ENCODE peak calls at places on chromosomes 2 and 18, in six cellular contexts. Q, O, B, A, X and C are unnamed samples.

GRCh38 chr2:224360801-224361251 is 41.1 kb downstream of the FAM124B start:
- DNase-seq in Q (peak), O (no peak), B (no peak), A (no peak), X (no peak), C (no peak)

GRCh38 chr2:55782528-55783173 is 89.0 kb upstream of the PNPT1 start:
- DNase-seq in Q (no peak), O (no peak), B (no peak), A (no peak), X (no peak), C (no peak)

GRCh38 chr2:134389331-134389835 is 135.5 kb downstream of the MGAT5 start:
- DNase-seq in Q (no peak), O (no peak), B (no peak), A (no peak), X (no peak), C (no peak)

GRCh38 chr2:134919360-134920210 is 963 bp downstream of the CCNT2 start:
- DNase-seq in Q (peak), O (no peak), B (no peak), A (peak), X (peak), C (peak)

GRCh38 chr2:152863826-152864225 is 145.4 kb downstream of the ARL6IP6 start:
- DNase-seq in Q (no peak), O (no peak), B (no peak), A (no peak), X (no peak), C (no peak)

GRCh38 chr2:39704540-39704939 is 38.8 kb downstream of the TMEM178A start:
- DNase-seq in Q (no peak), O (no peak), B (peak), A (no peak), X (no peak), C (no peak)

GRCh38 chr2:25165992-25166618 is 2.3 kb downstream of the POMC start:
- DNase-seq in Q (no peak), O (no peak), B (peak), A (no peak), X (no peak), C (peak)

GRCh38 chr2:232707076-232707475 is 9.9 kb downstream of the GIGYF2 start:
- DNase-seq in Q (no peak), O (no peak), B (no peak), A (no peak), X (no peak), C (no peak)

GRCh38 chr2:158795110-158795924 is at the start of gene DAPL1:
- DNase-seq in Q (no peak), O (no peak), B (no peak), A (no peak), X (no peak), C (no peak)

GRCh38 chr18:58756148-58756547 is 84.9 kb downstream of the MALT1 start:
- DNase-seq in Q (no peak), O (no peak), B (no peak), A (no peak), X (no peak), C (no peak)

GRCh38 chr2:162342841-162343240 is 1.1 kb upstream of the GCA start:
- DNase-seq in Q (no peak), O (no peak), B (no peak), A (no peak), X (no peak), C (no peak)

GRCh38 chr2:190404487-190404886 is 3.7 kb upstream of the MFSD6 start:
- DNase-seq in Q (peak), O (no peak), B (no peak), A (no peak), X (no peak), C (no peak)

GRCh38 chr18:46718501-46719341 is 38.1 kb downstream of the ST8SIA5 start:
- DNase-seq in Q (peak), O (peak), B (no peak), A (no peak), X (no peak), C (no peak)

GRCh38 chr2:71679481-71679880 is 226.1 kb downstream of the DYSF start:
- DNase-seq in Q (no peak), O (no peak), B (no peak), A (no peak), X (no peak), C (no peak)

GRCh38 chr2:241844831-241845578 is 13.7 kb downstream of the PDCD1 start:
- DNase-seq in Q (no peak), O (no peak), B (no peak), A (no peak), X (no peak), C (no peak)

GRCh38 chr2:129203315-129203714 is 776.2 kb upstream of the RAB6C start:
- DNase-seq in Q (no peak), O (no peak), B (no peak), A (no peak), X (no peak), C (no peak)

GRCh38 chr2:129689600-129689999 is 289.9 kb upstream of the RAB6C start:
- DNase-seq in Q (no peak), O (no peak), B (no peak), A (no peak), X (no peak), C (no peak)

GRCh38 chr2:229616433-229616832 is 97.9 kb downstream of the DNER start:
- DNase-seq in Q (no peak), O (no peak), B (no peak), A (no peak), X (no peak), C (no peak)

GRCh38 chr18:3914833-3915598 is 465.0 kb downstream of the TGIF1 start:
- DNase-seq in Q (no peak), O (no peak), B (no peak), A (no peak), X (no peak), C (no peak)

GRCh38 chr2:201813996-201814845 is 7.9 kb downstream of the CDK15 start:
- DNase-seq in Q (no peak), O (no peak), B (no peak), A (no peak), X (no peak), C (no peak)

GRCh38 chr2:14633031-14633430 is 514 bp downstream of the LRATD1 start:
- DNase-seq in Q (no peak), O (no peak), B (no peak), A (no peak), X (no peak), C (no peak)

GRCh38 chr2:85662899-85663683 is 4.9 kb downstream of the SFTPB start:
- DNase-seq in Q (peak), O (no peak), B (peak), A (peak), X (peak), C (no peak)

GRCh38 chr2:3447789-3448317 is 68.4 kb downstream of the TRAPPC12 start:
- DNase-seq in Q (peak), O (no peak), B (no peak), A (no peak), X (no peak), C (no peak)

GRCh38 chr2:160375037-160375436 is 118.6 kb downstream of the RBMS1 start:
- DNase-seq in Q (peak), O (no peak), B (no peak), A (no peak), X (no peak), C (no peak)

GRCh38 chr2:177433402-177433801 is 40.8 kb downstream of the AGPS start:
- DNase-seq in Q (peak), O (no peak), B (no peak), A (no peak), X (no peak), C (no peak)

GRCh38 chr18:6366776-6367175 is 47.9 kb downstream of the L3MBTL4 start:
- DNase-seq in Q (no peak), O (no peak), B (no peak), A (no peak), X (no peak), C (no peak)

DNA sequence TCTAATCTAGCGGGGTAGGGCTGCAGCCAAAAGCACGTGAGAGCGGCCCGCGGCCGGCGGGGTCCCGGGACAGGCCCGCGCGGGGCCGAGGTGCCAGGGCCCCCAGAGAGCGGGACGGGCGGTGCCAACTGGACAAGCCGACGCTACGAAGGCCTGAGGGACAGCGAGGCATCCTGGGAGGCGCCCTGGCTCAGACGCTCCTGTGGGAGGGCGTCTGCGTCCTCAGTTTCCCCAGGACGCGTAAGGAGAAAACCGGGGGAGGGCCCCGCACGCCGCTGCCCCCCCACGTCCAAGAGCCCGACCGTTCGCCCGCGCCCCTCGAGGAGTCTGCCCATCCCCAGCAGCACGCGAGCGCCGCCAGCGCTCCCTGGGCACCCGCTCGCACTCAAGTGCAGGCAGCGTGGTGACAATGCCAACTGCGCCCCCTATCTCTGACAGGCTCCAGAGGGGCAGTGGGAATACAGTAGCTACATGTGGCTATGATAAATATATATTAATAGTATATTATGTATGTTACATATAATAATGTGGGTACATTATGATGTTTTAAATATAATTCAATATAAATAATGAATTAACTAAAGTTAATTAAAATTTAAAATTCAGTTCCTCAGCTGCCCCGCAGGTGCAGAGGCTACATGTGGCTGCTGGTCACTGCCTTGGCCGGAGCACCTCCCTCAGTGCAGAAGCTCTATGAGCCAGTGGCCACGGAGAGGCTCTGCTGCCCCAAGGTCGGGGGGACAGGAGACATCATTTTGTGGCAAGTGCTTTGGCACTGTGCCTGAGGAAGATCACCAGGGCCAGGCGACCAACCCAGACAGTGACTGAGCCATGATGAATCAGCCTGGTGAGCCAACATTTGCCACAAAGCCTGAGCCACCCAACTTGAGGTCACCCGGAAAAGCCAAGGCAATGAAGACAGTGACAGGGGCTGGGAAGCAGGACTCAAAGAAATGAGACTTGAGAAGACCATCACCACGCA is 5.5 kb upstream of the SFT2D3 start:
- DNase-seq in Q (peak), O (no peak), B (no peak), A (peak), X (peak), C (peak)
- H3K4me3 ChIP-seq in Q (peak), O (peak), B (no peak), A (peak), X (peak), C (no peak)

GRCh38 chr18:31230495-31230894 is 67.8 kb upstream of the DSC1 start:
- DNase-seq in Q (no peak), O (no peak), B (peak), A (no peak), X (no peak), C (no peak)
- H3K4me3 ChIP-seq in Q (no peak), O (no peak), B (no peak), A (no peak), X (no peak), C (no peak)

DNA sequence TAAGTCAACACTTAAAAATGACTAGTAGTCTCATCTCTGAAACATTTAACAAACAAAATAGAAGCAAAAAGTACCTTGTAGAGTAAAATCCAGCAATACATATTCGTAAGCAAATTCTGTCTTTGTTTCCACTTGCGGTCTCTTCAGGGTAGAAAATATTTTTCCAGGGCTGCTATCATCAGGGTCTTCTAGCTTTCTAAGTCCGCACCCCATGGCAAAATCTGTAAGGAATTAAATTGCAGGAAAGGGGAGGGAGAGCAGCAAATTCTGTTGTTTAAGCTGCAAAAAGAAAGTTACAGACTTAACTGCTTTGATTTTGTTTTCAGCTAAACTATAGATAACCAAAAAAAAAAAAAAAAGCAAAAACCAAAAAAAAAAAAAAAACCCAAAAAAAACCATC is at the start of gene RFTN2:
- DNase-seq in Q (peak), O (no peak), B (no peak), A (no peak), X (no peak), C (no peak)
- H3K4me3 ChIP-seq in Q (peak), O (peak), B (no peak), A (peak), X (peak), C (no peak)

DNA sequence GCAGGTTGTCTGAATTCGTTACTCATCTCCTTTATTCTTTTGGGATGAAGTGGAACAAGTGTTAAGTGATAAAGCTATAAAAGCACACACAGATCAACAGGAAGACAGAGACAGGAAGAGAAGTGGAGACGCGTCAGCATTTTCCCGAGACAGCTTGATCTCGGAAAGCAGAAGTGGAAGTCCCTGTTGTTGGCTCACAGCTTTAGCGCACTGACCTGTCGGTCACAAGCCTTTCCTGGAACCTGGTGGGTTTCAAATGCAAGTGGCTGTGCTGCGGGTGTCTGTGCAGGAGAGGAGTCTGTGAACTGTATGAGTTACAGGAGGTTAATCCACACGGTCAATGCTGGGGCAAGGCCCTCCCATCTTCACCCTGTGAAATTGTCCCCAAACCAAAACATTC is 116.6 kb upstream of the PELI1 start:
- DNase-seq in Q (no peak), O (no peak), B (no peak), A (peak), X (peak), C (peak)
- H3K4me3 ChIP-seq in Q (no peak), O (no peak), B (no peak), A (no peak), X (no peak), C (peak)

GRCh38 chr2:52919668-52920067 is 847.9 kb upstream of the CHAC2 start:
- DNase-seq in Q (no peak), O (no peak), B (no peak), A (no peak), X (no peak), C (no peak)
- H3K4me3 ChIP-seq in Q (no peak), O (no peak), B (no peak), A (no peak), X (no peak), C (no peak)

DNA sequence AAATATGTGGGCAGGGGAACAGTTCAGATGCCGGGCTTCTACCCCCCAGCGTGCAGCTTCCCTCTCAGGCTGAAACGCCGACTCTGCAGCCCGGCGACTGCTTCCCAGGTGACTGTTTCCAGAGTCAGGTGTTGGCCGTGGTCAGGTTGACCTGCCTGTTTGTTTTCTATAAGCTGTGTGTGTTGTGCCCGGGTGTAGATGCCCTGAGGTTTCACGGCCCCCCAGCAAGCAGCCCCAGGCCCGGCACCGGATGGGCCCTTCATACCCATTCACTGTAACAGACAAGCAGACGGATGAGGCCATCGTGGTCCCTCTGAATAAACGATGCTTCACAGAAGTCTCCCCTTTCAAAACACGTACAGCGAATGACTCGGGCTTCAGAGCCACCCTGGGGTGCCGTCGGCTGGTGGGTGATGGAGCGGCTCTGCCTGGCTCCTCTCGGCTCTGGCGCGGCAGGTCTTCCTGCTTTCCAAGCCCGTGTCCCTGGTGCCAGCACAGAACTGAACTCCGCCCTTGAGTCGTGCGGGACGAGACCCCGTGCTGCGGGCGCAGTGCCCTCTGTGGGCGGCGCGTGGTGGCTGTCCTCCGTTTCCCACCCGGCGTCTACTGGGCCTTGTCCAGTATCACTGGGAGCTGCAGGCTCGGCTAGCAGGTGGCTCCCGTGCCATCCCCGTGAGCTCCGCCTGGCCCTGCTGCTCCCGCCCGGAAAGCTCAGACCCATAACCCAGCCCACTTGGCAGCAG is 15.0 kb upstream of the KCNG2 start:
- DNase-seq in Q (no peak), O (no peak), B (no peak), A (no peak), X (no peak), C (no peak)
- H3K4me3 ChIP-seq in Q (no peak), O (no peak), B (no peak), A (no peak), X (no peak), C (no peak)

DNA sequence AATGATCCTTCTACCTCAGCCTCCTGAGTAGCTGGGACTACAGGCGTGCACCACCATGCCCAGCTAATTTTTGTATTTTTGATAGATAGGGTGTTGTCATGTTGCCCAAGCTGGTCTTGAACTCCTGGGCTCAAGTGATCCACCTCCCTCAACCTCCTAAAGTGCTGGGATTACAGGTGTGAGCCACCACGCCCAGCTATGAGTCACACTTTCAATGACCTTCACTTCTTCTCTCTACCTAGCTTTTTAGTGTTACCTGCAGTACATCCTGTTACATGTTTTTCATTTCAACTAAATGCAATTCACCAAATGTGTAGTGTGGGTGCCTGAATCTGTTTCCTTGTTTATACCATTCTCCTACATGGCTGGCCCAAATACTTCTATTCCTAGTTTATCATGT is 64.0 kb downstream of the SLC39A10 start:
- DNase-seq in Q (no peak), O (no peak), B (no peak), A (no peak), X (no peak), C (no peak)
- H3K4me3 ChIP-seq in Q (no peak), O (no peak), B (no peak), A (no peak), X (no peak), C (no peak)

GRCh38 chr2:42132966-42133641 is 36.0 kb upstream of the EML4 start:
- DNase-seq in Q (peak), O (peak), B (peak), A (peak), X (peak), C (peak)
- H3K4me3 ChIP-seq in Q (peak), O (peak), B (peak), A (peak), X (peak), C (peak)

DNA sequence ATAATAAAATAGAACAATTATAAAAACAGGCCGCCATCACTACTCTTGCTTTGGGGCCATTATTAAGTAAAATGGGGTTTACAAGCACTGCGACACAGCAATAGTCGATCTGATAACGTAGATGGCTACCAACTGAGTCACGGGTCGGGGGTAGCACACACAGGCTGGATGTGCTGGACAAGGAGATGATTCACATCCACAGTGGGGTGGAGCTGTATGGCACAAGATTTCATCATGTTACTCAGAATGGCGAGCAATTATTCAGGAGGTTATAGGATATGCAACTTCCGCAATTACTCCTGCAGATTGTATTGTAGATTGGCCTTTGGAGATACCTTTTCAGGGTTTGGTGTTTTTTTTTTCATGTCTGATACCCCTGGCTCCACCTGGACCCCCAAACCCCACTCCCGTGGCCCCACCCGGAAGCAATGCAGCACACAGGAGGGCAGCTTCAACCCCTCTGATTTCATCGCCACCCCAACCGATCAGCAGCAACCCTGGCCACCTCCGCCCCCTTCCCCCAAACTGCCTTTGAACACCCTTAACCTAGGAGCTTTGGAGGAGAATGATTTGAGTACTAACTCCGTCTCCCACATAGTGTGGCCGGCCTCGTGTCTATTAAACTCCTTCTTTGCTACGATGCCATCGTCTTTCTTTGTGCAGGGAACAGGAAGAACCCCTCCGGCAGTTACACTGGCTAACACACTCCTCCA is 21.4 kb upstream of the MLPH start:
- DNase-seq in Q (peak), O (peak), B (no peak), A (no peak), X (no peak), C (no peak)
- H3K4me3 ChIP-seq in Q (no peak), O (no peak), B (no peak), A (no peak), X (no peak), C (no peak)